ENCODE peak calls at places on chromosomes 16 and 17, in five cellular contexts. H, L, X, P and J are unnamed samples.

GRCh38 chr17:13558588-13558987 is 43.1 kb downstream of the HS3ST3A1 start:
- DNase-seq in H (no peak), P (no peak), L (no peak), X (no peak), J (no peak)

GRCh38 chr16:4351880-4352279 is 759 bp upstream of the PAM16 start:
- DNase-seq in H (no peak), X (no peak), P (no peak), L (peak; percentile 57), J (no peak)

GRCh38 chr17:40557531-40558299 is 7.6 kb downstream of the CCR7 start:
- DNase-seq in L (no peak), X (no peak), H (no peak), P (no peak), J (no peak)

GRCh38 chr17:31067699-31068184 is 27.0 kb upstream of the NF1 start:
- DNase-seq in H (peak; percentile 53), P (no peak), L (peak; percentile 88), X (no peak), J (no peak)

GRCh38 chr16:85490407-85490806 is 122.7 kb upstream of the GSE1 start:
- DNase-seq in H (no peak), X (no peak), P (no peak), L (no peak), J (no peak)

GRCh38 chr16:82769845-82770244 is 143.1 kb downstream of the CDH13 start:
- DNase-seq in H (no peak), X (peak; percentile 42), P (no peak), L (no peak), J (no peak)

GRCh38 chr17:74380959-74381808 is 13.9 kb downstream of the GPR142 start:
- DNase-seq in X (no peak), L (no peak), H (no peak), P (no peak), J (no peak)

GRCh38 chr16:65500007-65500406 is 378.1 kb upstream of the CDH11 start:
- DNase-seq in H (no peak), L (peak; percentile 31), X (no peak), P (no peak), J (no peak)

GRCh38 chr16:65658339-65659275 is 536.7 kb upstream of the CDH11 start:
- DNase-seq in H (no peak), P (no peak), X (peak; percentile 23), L (peak; percentile 86), J (no peak)

GRCh38 chr16:2023098-2023925 is 3.4 kb upstream of the NHERF2 start:
- DNase-seq in X (peak; percentile 62), L (peak; percentile 79), P (peak; percentile 95), H (peak; percentile 93), J (peak; percentile 95)

GRCh38 chr16:71338632-71339031 is 19.9 kb upstream of the CALB2 start:
- DNase-seq in H (no peak), L (no peak), P (no peak), X (no peak), J (no peak)

GRCh38 chr17:66791337-66791736 is 43.6 kb upstream of the CACNG5 start:
- DNase-seq in P (no peak), H (no peak), X (no peak), L (no peak), J (peak; percentile 52)

GRCh38 chr17:11331790-11332526 is 90.9 kb downstream of the SHISA6 start:
- DNase-seq in X (peak; percentile 5), P (no peak), L (no peak), H (no peak), J (no peak)

GRCh38 chr16:66924527-66925321 is 611 bp downstream of the RRAD start:
- DNase-seq in H (peak; percentile 76), L (no peak), X (no peak), P (peak; percentile 32), J (no peak)

GRCh38 chr17:50093246-50093645 is 1.9 kb upstream of the PDK2 start:
- DNase-seq in X (no peak), H (no peak), L (no peak), P (no peak), J (no peak)

GRCh38 chr16:12170103-12171025 is 193.8 kb downstream of the SNX29 start:
- DNase-seq in X (no peak), P (no peak), H (no peak), L (peak; percentile 72), J (no peak)

GRCh38 chr16:88349903-88350900 is 32.6 kb upstream of the ZNF469 start:
- DNase-seq in X (no peak), P (no peak), L (no peak), H (no peak), J (no peak)

GRCh38 chr17:62966426-62967110 is 533 bp downstream of the TANC2 start:
- DNase-seq in H (peak; percentile 3), P (peak; percentile 66), L (peak; percentile 18), X (peak; percentile 65), J (peak; percentile 6)

GRCh38 chr17:17710355-17710727 is 29.1 kb downstream of the RAI1 start:
- DNase-seq in H (no peak), X (no peak), P (no peak), L (no peak), J (no peak)

GRCh38 chr17:32483451-32484019 is 3.3 kb upstream of the CDK5R1 start:
- DNase-seq in H (peak; percentile 44), L (peak; percentile 61), P (peak; percentile 37), X (peak; percentile 67), J (peak; percentile 66)

GRCh38 chr16:60811657-60812056 is 1224.6 kb downstream of the CDH8 start:
- DNase-seq in H (no peak), P (no peak), X (no peak), L (no peak), J (no peak)

GRCh38 chr17:38466346-38467315 is 38.4 kb downstream of the ARHGAP23 start:
- DNase-seq in H (no peak), X (no peak), L (no peak), P (no peak), J (no peak)

GRCh38 chr17:44871546-44871945 is 23.9 kb downstream of the HIGD1B start:
- DNase-seq in P (no peak), L (no peak), X (no peak), H (no peak), J (no peak)

GRCh38 chr17:2705888-2706795 is 5.4 kb downstream of the CLUH start:
- DNase-seq in H (no peak), L (no peak), X (no peak), P (no peak), J (no peak)

GRCh38 chr17:75998327-75998795 is 2.3 kb upstream of the CDK3 start:
- DNase-seq in L (no peak), X (no peak), P (no peak), H (peak; percentile 55), J (no peak)

GRCh38 chr16:50289950-50290764 is 23.8 kb downstream of the ADCY7 start:
- DNase-seq in L (no peak), H (no peak), P (no peak), X (no peak), J (no peak)

GRCh38 chr17:3043737-3044365 is 19.6 kb downstream of the OR1D5 start:
- DNase-seq in P (no peak), H (peak; percentile 75), X (no peak), L (no peak), J (no peak)